ENCODE peak calls at places on chromosomes 5 and 9, in eight cellular contexts. I, H, M, J, Z, Y, E and O are unnamed samples. For H3K9me3, the result is how much of the 10 kb centered on the place peaks cover.

GRCh38 chr9:83304686-83305085 is 233.5 kb downstream of the FRMD3 start:
- DNase-seq in H (no peak), I (no peak), Y (no peak), E (no peak), M (no peak), Z (peak), J (peak), O (no peak)

GRCh38 chr5:151733727-151734408 is 24.6 kb downstream of the ATOX1 start:
- DNase-seq in Y (no peak), I (no peak), J (peak), E (no peak), M (no peak), H (no peak), Z (no peak), O (no peak)

GRCh38 chr9:20253635-20254034 is 368.7 kb downstream of the MLLT3 start:
- DNase-seq in H (no peak), E (no peak), Y (no peak), I (no peak), J (no peak), M (no peak), Z (no peak), O (no peak)

GRCh38 chr5:118008779-118009178 is 979.6 kb downstream of the DTWD2 start:
- DNase-seq in H (no peak), Z (no peak), I (no peak), Y (no peak), J (no peak), M (no peak), E (no peak), O (no peak)

GRCh38 chr5:128241071-128241695 is 157.6 kb downstream of the SLC12A2 start:
- DNase-seq in E (no peak), Y (no peak), I (no peak), Z (no peak), H (no peak), J (peak), M (no peak), O (no peak)

GRCh38 chr5:103475629-103476240 is 86.9 kb downstream of the NUDT12 start:
- DNase-seq in Y (no peak), E (no peak), J (no peak), M (no peak), I (no peak), H (no peak), Z (no peak), O (no peak)

GRCh38 chr5:159207616-159208507 is 1.5 kb downstream of the RNF145 start:
- DNase-seq in J (peak), M (peak), E (peak), Y (peak), I (peak), H (peak), Z (peak), O (peak)

GRCh38 chr9:87826331-87826730 is 56.3 kb upstream of the SPATA31E1 start:
- DNase-seq in I (no peak), M (no peak), J (no peak), Y (no peak), H (no peak), Z (no peak), E (no peak), O (no peak)

GRCh38 chr5:78162253-78162862 is 132.1 kb downstream of the AP3B1 start:
- DNase-seq in H (no peak), E (no peak), Z (no peak), Y (peak), M (no peak), J (no peak), I (no peak), O (no peak)

GRCh38 chr9:30773427-30773826 is 1611.0 kb upstream of the ACO1 start:
- DNase-seq in Y (no peak), E (no peak), I (no peak), H (no peak), Z (peak), J (no peak), M (no peak), O (no peak)

GRCh38 chr5:179287071-179287470 is 58.2 kb downstream of the ADAMTS2 start:
- DNase-seq in J (no peak), E (no peak), H (no peak), M (peak), I (no peak), Z (peak), Y (no peak), O (no peak)

GRCh38 chr5:30102185-30102584 is 1091.3 kb upstream of the CDH6 start:
- DNase-seq in E (no peak), J (no peak), M (no peak), H (no peak), Y (no peak), I (no peak), Z (no peak), O (no peak)

GRCh38 chr5:179765400-179765799 is 28.4 kb upstream of the LTC4S start:
- DNase-seq in M (no peak), I (no peak), H (no peak), Z (no peak), J (peak), E (no peak), Y (no peak), O (no peak)

GRCh38 chr9:83231039-83231438 is 168.1 kb upstream of the RASEF start:
- DNase-seq in M (no peak), E (no peak), Y (no peak), H (no peak), Z (no peak), J (no peak), I (no peak), O (no peak)

GRCh38 chr9:113185271-113185670 is 34.5 kb downstream of the SLC31A2 start:
- DNase-seq in E (no peak), M (no peak), I (no peak), J (no peak), H (no peak), Z (no peak), Y (no peak), O (no peak)

GRCh38 chr5:103793595-103794182 is 231.1 kb upstream of the NUDT12 start:
- DNase-seq in Z (no peak), I (no peak), E (no peak), M (no peak), Y (no peak), J (no peak), H (no peak), O (no peak)

GRCh38 chr5:77390795-77391194 is 101.3 kb downstream of the WDR41 start:
- DNase-seq in E (no peak), Y (no peak), Z (no peak), H (no peak), M (no peak), I (no peak), J (peak), O (no peak)

GRCh38 chr9:72203205-72203803 is 54.1 kb downstream of the GDA start:
- DNase-seq in Z (no peak), E (no peak), H (no peak), J (no peak), M (no peak), I (peak), Y (peak), O (no peak)

GRCh38 chr5:31372124-31372523 is 159.8 kb downstream of the DROSHA start:
- DNase-seq in E (no peak), Y (no peak), Z (no peak), M (no peak), J (no peak), I (no peak), H (no peak), O (no peak)

GRCh38 chr9:93942176-93942575 is 13.0 kb downstream of the BARX1 start:
- DNase-seq in Z (no peak), M (no peak), H (no peak), Y (no peak), E (no peak), I (no peak), J (no peak), O (no peak)

GRCh38 chr5:53871050-53871449 is 310.6 kb downstream of the NDUFS4 start:
- DNase-seq in M (no peak), Z (no peak), H (no peak), I (no peak), Y (no peak), E (no peak), J (no peak), O (no peak)

GRCh38 chr5:149497357-149497756 is 53.9 kb downstream of the CSNK1A1 start:
- DNase-seq in M (no peak), Y (no peak), J (peak), H (no peak), I (no peak), Z (no peak), E (no peak), O (no peak)

DNA sequence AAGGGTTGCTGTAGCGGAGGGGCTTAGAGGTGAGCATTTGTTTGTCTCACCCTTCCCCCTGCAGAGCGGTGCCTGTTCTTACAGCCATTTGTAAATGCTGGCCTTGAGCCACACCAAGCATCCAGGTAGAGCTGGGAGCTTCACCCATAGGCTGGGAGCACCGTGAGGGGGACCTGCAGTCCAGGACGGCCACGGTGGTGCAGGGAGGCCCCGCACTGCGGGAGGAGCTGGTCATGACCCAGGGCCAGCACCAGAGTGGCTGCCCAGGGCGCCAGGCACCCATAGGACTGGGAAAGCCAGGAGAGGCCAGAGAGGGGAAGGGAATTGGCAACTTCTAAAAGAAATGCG is 197.3 kb upstream of the ADAMTS16 start:
- DNase-seq in H (no peak), E (no peak), I (peak), Z (no peak), Y (no peak), M (no peak), J (no peak), O (no peak)
- H3K9me3 ChIP-seq in H (under half), E (under half), I (under half), Z (under half), Y (under half), M (under half), J (under half), O (under half)

DNA sequence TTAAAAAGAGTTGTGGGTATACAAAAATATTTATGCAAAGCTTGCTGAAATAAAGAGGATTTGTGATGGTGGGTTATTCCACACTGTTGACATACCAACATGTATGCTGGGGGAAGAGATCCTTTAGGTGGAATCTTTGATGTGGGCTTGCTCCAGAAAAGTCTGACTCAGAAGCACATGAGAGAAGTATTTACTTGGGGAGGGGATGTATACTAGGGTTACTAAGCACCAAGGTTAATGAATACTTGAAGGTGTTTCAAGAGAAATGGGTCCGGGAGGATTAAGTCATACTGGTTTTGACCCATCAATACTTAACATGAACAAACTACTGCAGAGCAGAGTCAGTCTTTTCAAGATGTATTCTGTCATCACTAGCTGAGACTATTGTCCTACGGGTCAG is 316.4 kb upstream of the GRIN3A start:
- DNase-seq in H (no peak), E (no peak), M (no peak), Z (no peak), Y (no peak), J (no peak), I (no peak), O (no peak)
- H3K9me3 ChIP-seq in H (under half), E (under half), M (under half), Z (under half), Y (under half), J (under half), I (under half), O (under half)

GRCh38 chr5:167332291-167332690 is 959.2 kb upstream of the WWC1 start:
- DNase-seq in M (no peak), Y (no peak), I (no peak), J (no peak), H (no peak), E (no peak), Z (no peak), O (no peak)
- H3K9me3 ChIP-seq in M (under half), Y (under half), I (under half), J (under half), H (under half), E (under half), Z (under half), O (under half)

GRCh38 chr9:2856400-2856799 is 12.5 kb upstream of the PUM3 start:
- DNase-seq in Z (no peak), H (no peak), M (no peak), Y (no peak), I (no peak), E (no peak), J (no peak), O (no peak)
- H3K9me3 ChIP-seq in Z (under half), H (under half), M (under half), Y (under half), I (under half), E (under half), J (under half), O (under half)